ENCODE peak calls at places on chromosomes 11 and 22, in nine cellular contexts. One of them, this sample, is unnamed. For H3K4me1, the result is how much of the 10 kb centered on the place peaks cover.

GRCh38 chr11:107247189-107247588 is 210.4 kb downstream of the CWF19L2 start:
- DNase-seq in sigmoid colon: no peak
- DNase-seq in IMR-90: no peak
- DNase-seq in body of pancreas: no peak
- DNase-seq in lower lobe of right lung: no peak
- DNase-seq in cardiac muscle cell: no peak
- DNase-seq in vagina: no peak
- DNase-seq in upper lobe of left lung: no peak
- DNase-seq in neural progenitor cell: no peak
- DNase-seq in this sample: no peak

GRCh38 chr11:65541093-65542010 is 16.5 kb downstream of the SCYL1 start:
- DNase-seq in cardiac muscle cell: no peak
- DNase-seq in IMR-90: no peak
- DNase-seq in sigmoid colon: peak
- DNase-seq in neural progenitor cell: no peak
- DNase-seq in upper lobe of left lung: peak
- DNase-seq in lower lobe of right lung: no peak
- DNase-seq in body of pancreas: no peak
- DNase-seq in vagina: no peak
- DNase-seq in this sample: no peak

GRCh38 chr11:44760917-44761545 is 34.3 kb downstream of the TSPAN18 start:
- DNase-seq in IMR-90: peak
- DNase-seq in body of pancreas: peak
- DNase-seq in neural progenitor cell: peak
- DNase-seq in lower lobe of right lung: no peak
- DNase-seq in vagina: peak
- DNase-seq in cardiac muscle cell: peak
- DNase-seq in sigmoid colon: peak
- DNase-seq in upper lobe of left lung: no peak
- DNase-seq in this sample: no peak

GRCh38 chr11:58177409-58178054 is 11.3 kb upstream of the OR9Q2 start:
- DNase-seq in upper lobe of left lung: no peak
- DNase-seq in vagina: no peak
- DNase-seq in body of pancreas: no peak
- DNase-seq in cardiac muscle cell: no peak
- DNase-seq in sigmoid colon: no peak
- DNase-seq in IMR-90: no peak
- DNase-seq in lower lobe of right lung: no peak
- DNase-seq in neural progenitor cell: no peak
- DNase-seq in this sample: no peak

GRCh38 chr11:119780264-119780953 is 51.4 kb upstream of the NECTIN1 start:
- DNase-seq in body of pancreas: no peak
- DNase-seq in upper lobe of left lung: no peak
- DNase-seq in sigmoid colon: no peak
- DNase-seq in IMR-90: no peak
- DNase-seq in lower lobe of right lung: peak
- DNase-seq in vagina: no peak
- DNase-seq in neural progenitor cell: no peak
- DNase-seq in cardiac muscle cell: peak
- DNase-seq in this sample: no peak

GRCh38 chr11:73598719-73599379 is 937 bp upstream of the FAM168A start:
- DNase-seq in body of pancreas: no peak
- DNase-seq in cardiac muscle cell: no peak
- DNase-seq in sigmoid colon: no peak
- DNase-seq in vagina: no peak
- DNase-seq in lower lobe of right lung: no peak
- DNase-seq in neural progenitor cell: no peak
- DNase-seq in IMR-90: no peak
- DNase-seq in upper lobe of left lung: no peak
- DNase-seq in this sample: no peak

GRCh38 chr22:19060356-19061009 is 61.7 kb downstream of the DGCR2 start:
- DNase-seq in body of pancreas: peak
- DNase-seq in lower lobe of right lung: peak
- DNase-seq in neural progenitor cell: no peak
- DNase-seq in cardiac muscle cell: no peak
- DNase-seq in sigmoid colon: peak
- DNase-seq in IMR-90: peak
- DNase-seq in upper lobe of left lung: peak
- DNase-seq in vagina: peak
- DNase-seq in this sample: no peak

GRCh38 chr11:128559496-128560103 is 27.8 kb downstream of the ETS1 start:
- DNase-seq in upper lobe of left lung: no peak
- DNase-seq in lower lobe of right lung: no peak
- DNase-seq in IMR-90: no peak
- DNase-seq in sigmoid colon: no peak
- DNase-seq in cardiac muscle cell: no peak
- DNase-seq in vagina: no peak
- DNase-seq in body of pancreas: no peak
- DNase-seq in neural progenitor cell: no peak
- DNase-seq in this sample: no peak

GRCh38 chr11:66277475-66278391 is at the start of gene CNIH2:
- DNase-seq in body of pancreas: no peak
- DNase-seq in cardiac muscle cell: peak
- DNase-seq in neural progenitor cell: peak
- DNase-seq in IMR-90: no peak
- DNase-seq in upper lobe of left lung: no peak
- DNase-seq in lower lobe of right lung: no peak
- DNase-seq in sigmoid colon: no peak
- DNase-seq in vagina: no peak
- DNase-seq in this sample: peak

GRCh38 chr22:36900225-36900624 is 13.2 kb upstream of the CSF2RB start:
- DNase-seq in body of pancreas: no peak
- DNase-seq in cardiac muscle cell: no peak
- DNase-seq in sigmoid colon: no peak
- DNase-seq in IMR-90: no peak
- DNase-seq in upper lobe of left lung: no peak
- DNase-seq in lower lobe of right lung: no peak
- DNase-seq in neural progenitor cell: no peak
- DNase-seq in vagina: no peak
- DNase-seq in this sample: no peak

GRCh38 chr22:41682033-41682807 is 6.4 kb downstream of the SNU13 start:
- DNase-seq in vagina: peak
- DNase-seq in cardiac muscle cell: peak
- DNase-seq in IMR-90: peak
- DNase-seq in lower lobe of right lung: peak
- DNase-seq in neural progenitor cell: peak
- DNase-seq in body of pancreas: peak
- DNase-seq in upper lobe of left lung: peak
- DNase-seq in sigmoid colon: peak
- DNase-seq in this sample: peak

GRCh38 chr11:77883775-77884174 is 62.8 kb downstream of the AAMDC start:
- DNase-seq in cardiac muscle cell: no peak
- DNase-seq in sigmoid colon: no peak
- DNase-seq in body of pancreas: no peak
- DNase-seq in vagina: no peak
- DNase-seq in lower lobe of right lung: no peak
- DNase-seq in neural progenitor cell: no peak
- DNase-seq in IMR-90: peak
- DNase-seq in upper lobe of left lung: no peak
- DNase-seq in this sample: no peak

GRCh38 chr22:50310209-50310722 is 2.8 kb upstream of the PLXNB2 start:
- DNase-seq in sigmoid colon: no peak
- DNase-seq in upper lobe of left lung: peak
- DNase-seq in neural progenitor cell: peak
- DNase-seq in vagina: no peak
- DNase-seq in lower lobe of right lung: peak
- DNase-seq in cardiac muscle cell: no peak
- DNase-seq in body of pancreas: peak
- DNase-seq in IMR-90: no peak
- DNase-seq in this sample: no peak

GRCh38 chr11:47253660-47254059 is 4.1 kb upstream of the NR1H3 start:
- DNase-seq in neural progenitor cell: no peak
- DNase-seq in lower lobe of right lung: peak
- DNase-seq in cardiac muscle cell: no peak
- DNase-seq in upper lobe of left lung: no peak
- DNase-seq in vagina: no peak
- DNase-seq in IMR-90: no peak
- DNase-seq in body of pancreas: no peak
- DNase-seq in sigmoid colon: no peak
- DNase-seq in this sample: no peak

GRCh38 chr11:61775606-61776554 is 16.5 kb downstream of the TMEM258 start:
- DNase-seq in vagina: no peak
- DNase-seq in cardiac muscle cell: no peak
- DNase-seq in lower lobe of right lung: no peak
- DNase-seq in IMR-90: no peak
- DNase-seq in neural progenitor cell: no peak
- DNase-seq in upper lobe of left lung: no peak
- DNase-seq in body of pancreas: no peak
- DNase-seq in sigmoid colon: no peak
- DNase-seq in this sample: no peak
- TF ChIP-seq CTCF in vagina: no peak
- TF ChIP-seq CTCF in cardiac muscle cell: no peak
- TF ChIP-seq CTCF in lower lobe of right lung: no peak
- TF ChIP-seq CTCF in IMR-90: no peak
- TF ChIP-seq CTCF in neural progenitor cell: no peak
- TF ChIP-seq CTCF in upper lobe of left lung: no peak
- TF ChIP-seq CTCF in body of pancreas: no peak
- TF ChIP-seq CTCF in sigmoid colon: no peak
- TF ChIP-seq CTCF in this sample: no peak

GRCh38 chr11:122044086-122044485 is 71.9 kb downstream of the BLID start:
- DNase-seq in IMR-90: peak
- DNase-seq in cardiac muscle cell: no peak
- DNase-seq in neural progenitor cell: no peak
- DNase-seq in lower lobe of right lung: no peak
- DNase-seq in sigmoid colon: no peak
- DNase-seq in body of pancreas: no peak
- DNase-seq in upper lobe of left lung: no peak
- DNase-seq in vagina: no peak
- DNase-seq in this sample: no peak
- H3K4me1 ChIP-seq in IMR-90: under half
- H3K4me1 ChIP-seq in cardiac muscle cell: under half
- H3K4me1 ChIP-seq in neural progenitor cell: under half
- H3K4me1 ChIP-seq in lower lobe of right lung: under half
- H3K4me1 ChIP-seq in sigmoid colon: under half
- H3K4me1 ChIP-seq in body of pancreas: under half
- H3K4me1 ChIP-seq in upper lobe of left lung: under half
- H3K4me1 ChIP-seq in vagina: under half
- H3K4me1 ChIP-seq in this sample: under half

GRCh38 chr22:35835998-35836691 is 118.5 kb downstream of the APOL5 start:
- DNase-seq in neural progenitor cell: peak
- DNase-seq in cardiac muscle cell: peak
- DNase-seq in IMR-90: peak
- DNase-seq in body of pancreas: peak
- DNase-seq in vagina: no peak
- DNase-seq in sigmoid colon: peak
- DNase-seq in upper lobe of left lung: peak
- DNase-seq in lower lobe of right lung: no peak
- DNase-seq in this sample: no peak

GRCh38 chr22:35839811-35840739 is 122.4 kb downstream of the APOL5 start:
- DNase-seq in neural progenitor cell: peak
- DNase-seq in upper lobe of left lung: peak
- DNase-seq in vagina: peak
- DNase-seq in IMR-90: peak
- DNase-seq in body of pancreas: peak
- DNase-seq in cardiac muscle cell: peak
- DNase-seq in lower lobe of right lung: peak
- DNase-seq in sigmoid colon: peak
- DNase-seq in this sample: peak

GRCh38 chr22:35838849-35839646 is 121.4 kb downstream of the APOL5 start:
- DNase-seq in IMR-90: peak
- DNase-seq in sigmoid colon: peak
- DNase-seq in cardiac muscle cell: peak
- DNase-seq in upper lobe of left lung: no peak
- DNase-seq in vagina: no peak
- DNase-seq in neural progenitor cell: peak
- DNase-seq in lower lobe of right lung: no peak
- DNase-seq in body of pancreas: no peak
- DNase-seq in this sample: no peak

GRCh38 chr22:35835267-35835997 is 117.8 kb downstream of the APOL5 start:
- DNase-seq in upper lobe of left lung: no peak
- DNase-seq in neural progenitor cell: no peak
- DNase-seq in sigmoid colon: no peak
- DNase-seq in cardiac muscle cell: no peak
- DNase-seq in vagina: no peak
- DNase-seq in IMR-90: peak
- DNase-seq in body of pancreas: no peak
- DNase-seq in lower lobe of right lung: no peak
- DNase-seq in this sample: no peak

DNA sequence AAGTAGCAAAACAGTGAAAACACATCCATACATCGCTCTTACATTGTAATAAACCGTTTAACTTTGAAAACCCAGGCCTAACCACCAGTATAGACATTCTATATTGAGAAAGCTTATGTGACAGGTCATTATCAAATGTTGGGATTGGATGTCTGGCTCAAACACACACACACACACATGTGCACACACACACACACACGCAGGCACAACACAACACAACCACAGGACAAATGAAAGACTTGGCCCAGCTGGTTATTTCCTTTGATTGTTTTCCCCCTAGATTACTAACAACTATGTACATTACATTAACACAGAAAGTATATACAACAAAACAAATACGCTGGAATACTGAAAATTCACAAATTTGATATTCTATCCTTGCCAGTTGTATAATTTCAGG is 119.7 kb downstream of the APOL5 start:
- DNase-seq in sigmoid colon: no peak
- DNase-seq in neural progenitor cell: no peak
- DNase-seq in IMR-90: no peak
- DNase-seq in lower lobe of right lung: no peak
- DNase-seq in upper lobe of left lung: no peak
- DNase-seq in vagina: no peak
- DNase-seq in cardiac muscle cell: no peak
- DNase-seq in body of pancreas: no peak
- DNase-seq in this sample: no peak
- H3K4me3 ChIP-seq in sigmoid colon: no peak
- H3K4me3 ChIP-seq in neural progenitor cell: peak
- H3K4me3 ChIP-seq in IMR-90: no peak
- H3K4me3 ChIP-seq in lower lobe of right lung: no peak
- H3K4me3 ChIP-seq in upper lobe of left lung: no peak
- H3K4me3 ChIP-seq in vagina: no peak
- H3K4me3 ChIP-seq in cardiac muscle cell: peak
- H3K4me3 ChIP-seq in body of pancreas: no peak
- H3K4me3 ChIP-seq in this sample: peak

DNA sequence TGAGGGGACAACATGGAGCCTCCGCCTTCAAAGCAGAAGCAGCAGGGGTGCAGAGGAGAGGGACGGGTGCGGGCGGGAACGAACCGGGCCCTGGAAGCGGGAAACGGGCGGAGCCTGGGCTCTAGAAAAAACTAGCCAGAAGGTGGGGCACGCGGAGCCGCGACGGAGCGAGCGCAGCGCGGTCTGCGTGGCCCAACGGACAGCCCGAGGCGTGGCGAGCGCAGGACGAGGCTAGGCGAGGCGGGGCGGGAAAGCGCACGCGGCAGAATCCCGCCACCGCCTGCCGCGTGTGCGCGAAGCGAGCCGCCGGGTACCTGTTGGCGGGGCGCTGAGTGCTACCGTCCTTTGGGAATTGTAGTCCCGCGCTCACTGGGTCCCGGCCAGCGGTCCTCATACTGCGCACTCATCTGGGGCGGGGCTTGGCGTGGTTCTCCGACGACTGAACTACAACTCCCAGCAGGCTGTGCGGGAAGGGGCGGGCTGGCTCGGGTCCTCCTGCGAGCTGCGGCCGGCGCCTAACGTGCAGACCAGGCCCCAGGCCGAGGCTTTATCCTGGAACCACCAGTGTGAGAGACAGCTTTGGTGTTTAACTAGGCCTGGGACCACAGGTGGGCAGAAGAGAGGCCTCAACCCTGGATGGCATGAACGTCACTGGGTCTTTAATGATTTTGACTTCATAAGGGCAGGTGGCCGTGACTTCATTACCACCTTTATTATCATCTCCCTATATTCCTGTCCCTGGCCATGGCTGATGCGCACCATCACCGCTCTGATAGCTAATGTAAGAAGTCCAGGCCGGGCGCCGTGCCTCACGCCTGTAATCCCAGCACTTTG is at the start of gene ATL3:
- DNase-seq in IMR-90: peak
- DNase-seq in body of pancreas: peak
- DNase-seq in sigmoid colon: peak
- DNase-seq in vagina: peak
- DNase-seq in lower lobe of right lung: peak
- DNase-seq in upper lobe of left lung: peak
- DNase-seq in cardiac muscle cell: peak
- DNase-seq in neural progenitor cell: peak
- DNase-seq in this sample: peak
- TF ChIP-seq CTCF in IMR-90: peak
- TF ChIP-seq CTCF in body of pancreas: no peak
- TF ChIP-seq CTCF in sigmoid colon: no peak
- TF ChIP-seq CTCF in vagina: no peak
- TF ChIP-seq CTCF in lower lobe of right lung: no peak
- TF ChIP-seq CTCF in upper lobe of left lung: peak
- TF ChIP-seq CTCF in cardiac muscle cell: peak
- TF ChIP-seq CTCF in neural progenitor cell: no peak
- TF ChIP-seq CTCF in this sample: no peak